ENCODE peak calls at places on chromosomes 4 and X, in eight cellular contexts. I is transverse colon, P is upper lobe of left lung, U is SK-N-SH, R is ovary, Q is A549, X is sigmoid colon, A is esophagus muscularis mucosa. C is an unnamed sample.

GRCh38 chrX:41300758-41301437 is 33.1 kb upstream of the DDX3X start:
- DNase-seq in I (no peak), P (no peak), U (no peak), R (no peak), Q (peak; percentile 45), X (no peak), A (no peak), C (peak; percentile 21)

GRCh38 chrX:141642979-141643378 is 53.5 kb downstream of the SPANXA2 start:
- DNase-seq in I (no peak), P (no peak), U (no peak), R (no peak), Q (peak; percentile 4), X (no peak), A (no peak), C (no peak)

GRCh38 chrX:46788902-46789301 is 30.0 kb upstream of the SLC9A7 start:
- DNase-seq in I (no peak), P (no peak), U (no peak), R (no peak), Q (no peak), X (no peak), A (no peak), C (no peak)

GRCh38 chrX:101429934-101430333 is 21.9 kb downstream of the HNRNPH2 start:
- DNase-seq in I (no peak), P (no peak), U (no peak), R (no peak), Q (no peak), X (no peak), A (no peak), C (no peak)

GRCh38 chr4:52982246-52982950 is 120.3 kb downstream of the RASL11B start:
- DNase-seq in I (no peak), P (no peak), U (peak; percentile 51), R (no peak), Q (peak; percentile 28), X (no peak), A (no peak), C (no peak)

GRCh38 chrX:2690856-2691542 is at the start of gene CD99:
- DNase-seq in I (peak; percentile 96), P (peak; percentile 98), U (peak; percentile 90), R (peak; percentile 91), Q (peak; percentile 92), X (peak; percentile 95), A (peak; percentile 98), C (peak; percentile 77)

GRCh38 chr4:174592985-174593335 is 70.7 kb upstream of the HPGD start:
- DNase-seq in I (no peak), P (no peak), U (no peak), R (no peak), Q (peak; percentile 14), X (no peak), A (no peak), C (no peak)

GRCh38 chr4:94516067-94516466 is 64.3 kb downstream of the PDLIM5 start:
- DNase-seq in I (no peak), P (no peak), U (no peak), R (no peak), Q (peak; percentile 63), X (no peak), A (no peak), C (no peak)

GRCh38 chrX:138775501-138775900 is 64.0 kb upstream of the FGF13 start:
- DNase-seq in I (no peak), P (no peak), U (peak; percentile 30), R (no peak), Q (peak; percentile 26), X (no peak), A (no peak), C (no peak)

GRCh38 chrX:154661200-154661599 is 7.8 kb upstream of the CTAG2 start:
- DNase-seq in I (no peak), P (no peak), U (no peak), R (no peak), Q (no peak), X (no peak), A (no peak), C (no peak)

GRCh38 chr4:181756451-181756850 is 486.8 kb upstream of the TENM3 start:
- DNase-seq in I (no peak), P (no peak), U (no peak), R (no peak), Q (no peak), X (no peak), A (no peak), C (no peak)

GRCh38 chr4:79673898-79674297 is 265.9 kb upstream of the GK2 start:
- DNase-seq in I (no peak), P (no peak), U (no peak), R (no peak), Q (no peak), X (no peak), A (no peak), C (no peak)

GRCh38 chr4:8844976-8845690 is 26.5 kb downstream of the HMX1 start:
- DNase-seq in I (peak; percentile 1), P (no peak), U (peak; percentile 5), R (no peak), Q (no peak), X (peak; percentile 41), A (no peak), C (peak; percentile 6)

GRCh38 chr4:74316397-74316796 is 8.1 kb downstream of the EPGN start:
- DNase-seq in I (no peak), P (no peak), U (no peak), R (no peak), Q (no peak), X (no peak), A (no peak), C (no peak)

DNA sequence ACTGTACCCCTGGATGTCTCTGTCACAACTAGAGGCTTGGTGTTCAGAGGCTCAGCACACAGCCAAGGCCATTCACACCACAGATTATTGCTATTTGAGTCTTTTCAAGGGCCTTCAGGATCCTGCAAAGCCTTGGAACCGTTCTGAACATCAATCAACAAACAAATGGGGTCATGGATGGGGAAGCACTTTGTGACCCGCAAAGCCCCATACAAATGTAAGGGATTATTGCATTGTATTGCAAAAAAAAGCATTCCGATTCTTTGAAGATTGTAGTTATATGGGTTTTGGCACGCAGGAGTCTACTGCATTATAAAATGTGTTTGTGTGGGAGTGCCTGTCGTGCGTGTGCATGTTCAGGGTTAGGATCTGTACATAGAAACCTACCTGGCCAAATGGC is 17.3 kb upstream of the BCORL1 start:
- DNase-seq in I (no peak), P (no peak), U (no peak), R (no peak), Q (no peak), X (no peak), A (no peak), C (no peak)
- H3K4me3 ChIP-seq in I (no peak overlapping the region), P (no peak overlapping the region), U (no peak overlapping the region), R (no peak overlapping the region), Q (no peak overlapping the region), X (no peak overlapping the region), A (no peak overlapping the region), C (no peak overlapping the region)

DNA sequence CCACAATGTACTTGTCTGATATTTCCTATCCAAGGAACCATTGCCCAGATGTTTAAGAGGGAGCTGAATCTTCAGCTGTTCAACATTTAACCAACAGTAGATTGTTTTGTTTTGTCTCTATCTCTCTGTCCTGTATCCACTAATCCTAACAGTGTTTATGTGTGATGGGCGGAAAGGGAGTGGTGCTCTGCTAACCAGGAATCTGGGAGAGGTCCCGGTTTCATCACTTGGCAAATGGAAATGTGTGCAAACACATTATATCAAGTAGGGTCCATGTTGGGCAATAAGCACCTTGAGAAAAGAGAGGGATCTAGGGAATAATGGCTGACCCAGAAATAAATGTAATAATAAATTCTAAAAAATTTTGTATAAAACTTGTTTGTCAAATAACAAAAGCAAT is 56.0 kb downstream of the EMCN start:
- DNase-seq in I (no peak), P (no peak), U (no peak), R (no peak), Q (peak; percentile 34), X (no peak), A (no peak), C (no peak)
- TF ChIP-seq EP300 in I (no peak), P (no peak), U (no peak), R (no peak), Q (no peak), X (no peak), A (no peak), C (no peak)

DNA sequence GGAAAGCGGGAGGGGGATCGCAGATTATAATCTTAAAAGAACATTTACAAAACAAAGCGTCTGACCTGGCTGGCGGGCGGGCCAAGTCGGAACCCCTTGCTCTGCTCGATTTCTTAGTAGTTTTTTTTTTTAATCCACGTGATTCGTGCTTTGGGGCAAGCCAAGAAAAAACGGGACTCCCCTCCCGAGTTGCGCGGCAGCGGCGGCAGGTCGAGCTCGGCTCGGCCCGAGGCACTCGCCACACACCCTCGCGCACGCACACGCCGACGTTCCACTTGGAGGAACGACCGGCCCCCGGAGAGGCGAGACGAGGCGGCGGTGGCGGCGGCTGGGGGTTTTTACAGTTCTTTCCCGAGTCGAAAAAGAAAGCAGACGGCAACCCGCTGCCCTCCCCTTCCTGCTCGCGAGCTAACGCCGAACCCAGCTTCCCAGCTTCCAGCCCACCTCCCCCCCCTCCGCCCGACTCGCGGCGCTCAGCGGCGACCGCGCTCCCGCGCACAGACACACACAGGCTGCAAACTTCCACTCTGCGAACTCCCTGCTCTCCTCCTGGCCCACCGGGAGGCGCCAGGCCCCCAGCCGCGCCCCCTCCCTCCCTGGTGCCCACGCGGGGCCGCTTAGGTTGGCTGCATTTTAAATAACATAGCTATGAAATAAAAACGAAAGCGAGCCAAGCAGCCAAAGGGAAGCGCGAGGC is 1.2 kb downstream of the BCOR start:
- DNase-seq in I (peak; percentile 61), P (peak; percentile 89), U (peak; percentile 64), R (peak; percentile 38), Q (no peak), X (peak; percentile 79), A (no peak), C (no peak)
- TF ChIP-seq CTCF in I (no peak), P (no peak), U (no peak), R (no peak), Q (no peak), X (no peak), A (no peak), C (no peak)

GRCh38 chr4:38856524-38857337 is at the start of gene TLR6:
- DNase-seq in I (peak; percentile 76), P (no peak), U (peak; percentile 51), R (no peak), Q (peak; percentile 88), X (no peak), A (no peak), C (no peak)

GRCh38 chr4:38855466-38855865 is 1.2 kb downstream of the TLR6 start:
- DNase-seq in I (no peak), P (no peak), U (no peak), R (no peak), Q (no peak), X (no peak), A (no peak), C (no peak)

GRCh38 chr4:38857354-38858096 is 908 bp upstream of the TLR6 start:
- DNase-seq in I (peak; percentile 45), P (no peak), U (no peak), R (no peak), Q (peak; percentile 88), X (no peak), A (no peak), C (peak; percentile 47)

GRCh38 chr4:38858097-38858420 is 1.4 kb upstream of the TLR6 start:
- DNase-seq in I (no peak), P (no peak), U (no peak), R (no peak), Q (no peak), X (no peak), A (no peak), C (no peak)

DNA sequence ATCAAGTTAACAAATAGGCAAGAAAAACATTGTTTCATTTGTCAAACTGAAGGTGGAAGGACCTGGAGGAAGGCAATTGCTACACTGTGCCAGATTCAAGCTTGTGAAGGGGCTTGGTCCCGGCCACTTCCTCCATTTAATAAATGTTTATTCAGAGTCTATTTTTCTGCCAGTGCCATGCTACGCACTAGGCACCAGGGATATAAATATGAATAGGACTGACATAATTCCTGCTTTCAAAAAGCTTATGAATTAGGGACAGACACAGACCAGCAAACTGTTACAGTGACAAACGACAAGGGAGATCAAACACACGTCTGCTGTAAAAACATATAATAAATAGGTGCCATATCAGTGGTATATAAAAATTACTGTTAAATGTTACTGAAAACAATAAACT is 571 bp downstream of the TLR6 start:
- DNase-seq in I (no peak), P (no peak), U (no peak), R (no peak), Q (peak; percentile 39), X (no peak), A (no peak), C (no peak)
- H3K4me3 ChIP-seq in I (no peak overlapping the region), P (peak overlapping the region; percentile 22), U (no peak overlapping the region), R (peak overlapping the region; percentile 19), Q (peak overlapping the region; percentile 49), X (peak overlapping the region; percentile 7), A (peak overlapping the region; percentile 17), C (peak overlapping the region; percentile 5)